ENCODE peak calls at places on chromosome 19, in four cellular contexts. P is fibroblast of pulmonary artery, L is upper lobe of left lung, W is H9. O is an unnamed sample.

GRCh38 chr19:56111601-56112312 is 9.3 kb downstream of the ZNF787 start:
- DNase-seq in P (no peak), L (peak), W (no peak), O (peak)

GRCh38 chr19:19321143-19321577 is 531 bp downstream of the MAU2 start:
- DNase-seq in P (no peak), L (no peak), W (peak), O (no peak)

GRCh38 chr19:28606269-28607032 is 606.5 kb downstream of the UQCRFS1 start:
- DNase-seq in P (no peak), L (no peak), W (no peak), O (no peak)

GRCh38 chr19:38875656-38876345 is 2.3 kb downstream of the RINL start:
- DNase-seq in P (no peak), L (no peak), W (no peak), O (no peak)

GRCh38 chr19:47255947-47256687 is at the start of gene CCDC9:
- DNase-seq in P (peak), L (peak), W (peak), O (peak)

GRCh38 chr19:29660835-29661234 is 4.4 kb upstream of the PLEKHF1 start:
- DNase-seq in P (no peak), L (peak), W (no peak), O (no peak)

GRCh38 chr19:41591951-41592562 is 16.1 kb downstream of the CEACAM21 start:
- DNase-seq in P (no peak), L (no peak), W (no peak), O (no peak)

GRCh38 chr19:46890423-46891170 is 29.8 kb downstream of the ARHGAP35 start:
- DNase-seq in P (peak), L (no peak), W (no peak), O (no peak)

GRCh38 chr19:49767380-49767779 is 579 bp downstream of the AP2A1 start:
- DNase-seq in P (no peak), L (no peak), W (no peak), O (no peak)

GRCh38 chr19:29525901-29526729 is at the start of gene VSTM2B:
- DNase-seq in P (no peak), L (no peak), W (no peak), O (no peak)

GRCh38 chr19:33294058-33294798 is 8.1 kb downstream of the CEBPA start:
- DNase-seq in P (no peak), L (peak), W (no peak), O (no peak)

GRCh38 chr19:55383789-55384575 is at the start of gene TMEM238:
- DNase-seq in P (peak), L (peak), W (peak), O (peak)

GRCh38 chr19:35220315-35220921 is 8.1 kb downstream of the FAM187B start:
- DNase-seq in P (peak), L (no peak), W (no peak), O (no peak)

GRCh38 chr19:33438016-33438671 is 64.6 kb downstream of the CEBPG start:
- DNase-seq in P (peak), L (no peak), W (no peak), O (no peak)

GRCh38 chr19:14138576-14139265 is 2.3 kb upstream of the ASF1B start:
- DNase-seq in P (peak), L (peak), W (no peak), O (no peak)

GRCh38 chr19:39890755-39891551 is 43.5 kb downstream of the FCGBP start:
- DNase-seq in P (no peak), L (no peak), W (no peak), O (no peak)

GRCh38 chr19:46408611-46409039 is 4.7 kb downstream of the CCDC8 start:
- DNase-seq in P (peak), L (peak), W (no peak), O (no peak)

GRCh38 chr19:30227661-30228112 is 144.5 kb upstream of the ZNF536 start:
- DNase-seq in P (peak), L (peak), W (peak), O (peak)

GRCh38 chr19:21748088-21748487 is 19.3 kb downstream of the ZNF100 start:
- DNase-seq in P (no peak), L (no peak), W (no peak), O (no peak)

GRCh38 chr19:49631279-49631588 is 8.7 kb downstream of the RRAS start:
- DNase-seq in P (no peak), L (no peak), W (no peak), O (no peak)

GRCh38 chr19:10246511-10246910 is 5.5 kb upstream of the MRPL4 start:
- DNase-seq in P (no peak), L (no peak), W (no peak), O (no peak)

GRCh38 chr19:54305141-54305540 is 7.8 kb downstream of the LILRA5 start:
- DNase-seq in P (no peak), L (no peak), W (no peak), O (no peak)

GRCh38 chr19:14554382-14554812 is 17.5 kb downstream of the NDUFB7 start:
- DNase-seq in P (no peak), L (no peak), W (peak), O (no peak)

GRCh38 chr19:50568321-50569022 is at the start of gene LRRC4B:
- DNase-seq in P (peak), L (no peak), W (peak), O (no peak)

GRCh38 chr19:35509018-35509652 is 4.3 kb downstream of the DMKN start:
- DNase-seq in P (no peak), L (peak), W (peak), O (no peak)

GRCh38 chr19:29690842-29691241 is 24.2 kb downstream of the C19orf12 start:
- DNase-seq in P (peak), L (no peak), W (peak), O (no peak)

GRCh38 chr19:9945319-9945966 is 9.1 kb upstream of the OLFM2 start:
- DNase-seq in P (peak), L (peak), W (peak), O (no peak)

GRCh38 chr19:36051637-36052036 is 2.4 kb downstream of the THAP8 start:
- DNase-seq in P (no peak), L (no peak), W (peak), O (no peak)

GRCh38 chr19:41355035-41355434 is 1.3 kb upstream of the TGFB1 start:
- DNase-seq in P (no peak), L (no peak), W (no peak), O (no peak)

GRCh38 chr19:24159707-24160106 is 72.7 kb downstream of the ZNF254 start:
- DNase-seq in P (peak), L (no peak), W (no peak), O (no peak)

GRCh38 chr19:13712767-13713201 is 51.5 kb upstream of the MRI1 start:
- DNase-seq in P (no peak), L (no peak), W (no peak), O (no peak)

GRCh38 chr19:47226426-47227346 is 4.3 kb downstream of the BBC3 start:
- DNase-seq in P (peak), L (peak), W (peak), O (peak)

GRCh38 chr19:19451429-19452240 is 46.2 kb downstream of the GATAD2A start:
- DNase-seq in P (no peak), L (peak), W (no peak), O (no peak)

GRCh38 chr19:23992348-23992747 is 77.7 kb downstream of the ZNF726 start:
- DNase-seq in P (no peak), L (no peak), W (no peak), O (no peak)

GRCh38 chr19:13917888-13918406 is 11.9 kb downstream of the CC2D1A start:
- DNase-seq in P (no peak), L (no peak), W (no peak), O (no peak)

GRCh38 chr19:33819496-33819874 is 22.8 kb downstream of the KCTD15 start:
- DNase-seq in P (no peak), L (no peak), W (no peak), O (no peak)

GRCh38 chr19:5691205-5691929 is 1.3 kb downstream of the RPL36 start:
- DNase-seq in P (peak), L (peak), W (peak), O (peak)

GRCh38 chr19:42311612-42312160 is 1.4 kb upstream of the TMEM145 start:
- DNase-seq in P (no peak), L (no peak), W (peak), O (no peak)

GRCh38 chr19:35112995-35113693 is 2.5 kb upstream of the FXYD3 start:
- DNase-seq in P (no peak), L (no peak), W (no peak), O (no peak)

DNA sequence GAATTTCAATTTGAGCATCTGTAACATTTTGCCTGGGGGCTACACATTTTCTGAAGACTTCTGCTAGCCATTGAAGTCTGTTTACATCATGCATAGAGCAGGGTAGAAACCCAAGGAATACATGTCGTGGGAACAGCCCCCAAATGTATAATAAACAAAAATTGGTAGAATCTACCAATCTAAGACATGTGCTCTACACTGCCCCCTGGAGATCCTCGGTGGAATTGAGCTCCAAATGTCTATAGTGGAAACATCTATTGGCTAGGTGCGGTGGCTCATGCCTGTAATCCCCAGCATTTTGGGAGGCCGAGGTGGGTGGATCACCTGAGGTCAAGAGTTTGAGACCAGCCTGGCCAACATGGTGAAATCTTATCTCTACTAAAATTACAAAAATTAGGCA is 57.3 kb downstream of the MBD3L2B start:
- DNase-seq in P (no peak), L (no peak), W (no peak), O (no peak)
- TF ChIP-seq CTCF in P (peak), L (no peak), W (peak), O (no peak)

GRCh38 chr19:3684817-3685410 is 15.4 kb downstream of the PIP5K1C start:
- DNase-seq in P (no peak), L (no peak), W (no peak), O (no peak)
- TF ChIP-seq CTCF in P (no peak), L (no peak), W (peak), O (no peak)

GRCh38 chr19:15869873-15870272 is 28.0 kb downstream of the CYP4F2 start:
- DNase-seq in P (no peak), L (no peak), W (no peak), O (no peak)

GRCh38 chr19:15871570-15871969 is 26.3 kb downstream of the CYP4F2 start:
- DNase-seq in P (no peak), L (no peak), W (no peak), O (no peak)

GRCh38 chr19:15866646-15867045 is 31.2 kb downstream of the CYP4F2 start:
- DNase-seq in P (no peak), L (no peak), W (no peak), O (no peak)

GRCh38 chr19:15864824-15865223 is 33.0 kb downstream of the CYP4F2 start:
- DNase-seq in P (no peak), L (no peak), W (no peak), O (no peak)

DNA sequence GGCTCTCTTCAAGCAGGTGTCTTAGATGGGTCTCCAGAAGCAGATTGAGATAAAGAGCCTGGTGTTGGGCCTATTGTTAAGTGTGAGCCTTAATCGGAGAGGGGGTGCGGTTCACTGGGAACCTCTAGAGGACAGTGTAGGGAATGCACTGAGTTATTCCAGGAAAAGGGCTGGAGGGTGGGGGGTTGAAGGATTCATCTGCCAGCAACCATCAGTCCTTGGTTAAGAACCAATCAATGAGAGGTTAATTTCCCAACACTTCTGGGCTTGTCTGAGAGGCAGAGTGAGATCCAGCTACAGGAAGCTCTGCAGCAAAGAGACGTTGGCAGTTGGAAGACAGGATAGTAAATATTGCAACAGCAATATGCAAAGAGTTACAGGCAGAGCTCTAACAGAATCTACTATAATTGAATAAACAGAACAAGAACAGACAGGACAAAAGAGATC is 28.7 kb downstream of the CYP4F2 start:
- DNase-seq in P (peak), L (peak), W (no peak), O (no peak)
- TF ChIP-seq CTCF in P (peak), L (peak), W (peak), O (no peak)

DNA sequence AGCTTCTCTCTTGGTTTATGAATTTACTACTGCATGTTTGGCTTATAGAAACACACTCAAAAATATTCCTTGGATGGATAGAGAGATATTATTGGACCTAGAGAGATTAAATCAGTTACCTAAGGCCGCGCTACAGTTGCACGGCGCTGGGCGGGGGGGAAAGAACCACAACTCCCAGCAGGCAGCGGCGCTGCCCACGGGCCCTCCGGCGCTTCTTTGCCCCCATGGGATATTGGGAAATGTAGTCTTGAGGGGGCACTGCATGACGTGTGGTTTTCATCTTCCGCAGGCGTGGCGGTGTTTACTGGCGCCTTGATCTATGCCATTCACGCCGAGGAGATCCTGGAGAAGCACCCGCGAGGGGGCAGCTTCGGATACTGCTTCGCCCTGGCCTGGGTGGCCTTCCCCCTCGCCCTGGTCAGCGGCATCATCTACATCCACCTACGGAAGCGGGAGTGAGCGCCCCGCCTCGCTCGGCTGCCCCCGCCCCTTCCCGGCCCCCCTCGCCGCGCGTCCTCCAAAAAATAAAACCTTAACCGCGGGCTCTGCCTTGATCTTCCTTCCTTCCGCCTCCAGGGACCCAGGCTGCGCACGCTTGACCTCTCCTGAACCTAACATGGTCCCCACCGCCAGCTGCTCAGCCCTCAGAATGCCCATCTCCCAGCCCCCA is 4.8 kb downstream of the EMP3 start:
- DNase-seq in P (no peak), L (peak), W (peak), O (peak)
- TF ChIP-seq CTCF in P (no peak), L (no peak), W (peak), O (no peak)

GRCh38 chr19:52991021-52991420 is 22.7 kb upstream of the ERVV-1 start:
- DNase-seq in P (no peak), L (no peak), W (no peak), O (no peak)

GRCh38 chr19:52995711-52996110 is 18.0 kb upstream of the ERVV-1 start:
- DNase-seq in P (no peak), L (no peak), W (no peak), O (no peak)

GRCh38 chr19:52991484-52991883 is 22.2 kb upstream of the ERVV-1 start:
- DNase-seq in P (peak), L (no peak), W (no peak), O (no peak)

GRCh38 chr19:52992109-52993004 is 21.4 kb upstream of the ERVV-1 start:
- DNase-seq in P (peak), L (no peak), W (peak), O (no peak)

DNA sequence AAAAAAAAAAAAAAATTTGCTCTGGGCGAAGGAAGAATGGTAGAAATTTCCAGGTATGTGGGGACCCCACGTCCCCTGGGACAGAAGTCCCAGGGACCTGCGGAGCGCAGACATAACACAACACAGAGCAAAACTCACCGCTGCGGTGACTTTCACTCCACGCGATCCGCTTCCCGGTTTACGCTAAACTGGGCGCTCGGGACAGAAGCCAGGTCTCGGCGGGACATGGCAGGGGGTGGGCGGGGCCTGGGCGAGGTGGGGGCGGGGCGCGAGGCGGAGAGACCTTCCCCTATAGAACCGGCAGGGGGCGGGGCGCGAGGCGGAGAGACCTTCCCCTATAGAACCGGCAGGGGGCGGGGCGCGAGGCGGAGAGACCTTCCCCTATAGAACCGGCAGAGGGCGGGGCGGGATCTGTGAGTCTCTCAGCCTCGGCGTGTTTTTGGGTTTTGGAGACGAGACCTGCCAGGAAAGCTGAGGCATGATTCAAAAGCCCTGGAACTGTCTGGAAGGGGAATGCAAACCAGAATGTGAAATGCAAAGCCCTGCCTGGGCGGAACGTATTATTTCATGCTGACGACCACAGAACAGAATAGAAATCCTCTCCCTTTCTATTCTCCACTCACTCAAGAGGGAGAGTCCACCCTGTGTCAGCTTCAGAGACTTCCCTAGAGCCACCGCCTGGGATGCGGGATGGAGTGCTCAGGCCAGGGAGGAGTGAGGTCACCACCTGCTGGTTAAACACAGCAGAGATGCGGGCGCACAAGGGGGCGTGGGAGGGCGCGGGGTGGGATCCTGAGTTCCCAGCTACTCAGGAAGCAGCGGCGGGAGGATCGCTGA is 20.2 kb upstream of the ERVV-1 start:
- DNase-seq in P (peak), L (peak), W (peak), O (peak)
- TF ChIP-seq CTCF in P (peak), L (peak), W (peak), O (no peak)

GRCh38 chr19:1489463-1489971 is 633 bp downstream of the PCSK4 start:
- DNase-seq in P (no peak), L (no peak), W (no peak), O (no peak)
- TF ChIP-seq CTCF in P (no peak), L (no peak), W (no peak), O (no peak)

O was measured in activated B cell treated with CpG ODN at 0.5 μM for 24 hours.